ENCODE peak calls at places on chromosomes 13 and 19, in nine cellular contexts. U, R, G, E, A, Z, O, M and I are unnamed samples.

GRCh38 chr19:19004144-19004543 is 29.2 kb downstream of the SUGP2 start:
- DNase-seq in U (no peak), R (no peak), G (no peak), E (no peak), A (no peak), Z (no peak), O (no peak), M (no peak), I (no peak)

GRCh38 chr13:50082426-50083283 is 67.4 kb downstream of the KCNRG start:
- DNase-seq in U (peak), R (peak), G (peak), E (peak), A (peak), Z (peak), O (peak), M (peak), I (peak)

GRCh38 chr13:75857291-75857690 is 221.2 kb downstream of the LMO7 start:
- DNase-seq in U (no peak), R (no peak), G (no peak), E (no peak), A (no peak), Z (no peak), O (no peak), M (no peak), I (no peak)

GRCh38 chr13:64817721-64818120 is 2412.4 kb downstream of the PCDH9 start:
- DNase-seq in U (no peak), R (peak), G (no peak), E (no peak), A (no peak), Z (no peak), O (no peak), M (no peak), I (no peak)

GRCh38 chr19:14494910-14495677 is 833 bp downstream of the GIPC1 start:
- DNase-seq in U (no peak), R (no peak), G (peak), E (no peak), A (no peak), Z (peak), O (no peak), M (no peak), I (no peak)

GRCh38 chr19:40403262-40403984 is 9.8 kb downstream of the PRX start:
- DNase-seq in U (peak), R (peak), G (peak), E (peak), A (peak), Z (peak), O (peak), M (peak), I (peak)

GRCh38 chr19:7670150-7670784 is 1.4 kb downstream of the RETN start:
- DNase-seq in U (peak), R (no peak), G (no peak), E (no peak), A (no peak), Z (no peak), O (no peak), M (no peak), I (peak)

GRCh38 chr19:14147797-14148605 is 11.6 kb upstream of the ASF1B start:
- DNase-seq in U (peak), R (peak), G (peak), E (no peak), A (peak), Z (peak), O (peak), M (no peak), I (peak)

GRCh38 chr13:47109028-47109427 is 212.2 kb upstream of the HTR2A start:
- DNase-seq in U (no peak), R (peak), G (no peak), E (no peak), A (no peak), Z (peak), O (no peak), M (no peak), I (no peak)

GRCh38 chr19:45492627-45493470 is 4.0 kb downstream of the RTN2 start:
- DNase-seq in U (peak), R (peak), G (peak), E (no peak), A (no peak), Z (no peak), O (no peak), M (no peak), I (peak)

GRCh38 chr13:44169018-44169909 is 204.4 kb upstream of the SERP2 start:
- DNase-seq in U (no peak), R (no peak), G (no peak), E (no peak), A (no peak), Z (no peak), O (no peak), M (no peak), I (no peak)

GRCh38 chr13:24452044-24452443 is 60.5 kb downstream of the PARP4 start:
- DNase-seq in U (no peak), R (no peak), G (no peak), E (no peak), A (no peak), Z (no peak), O (no peak), M (no peak), I (no peak)

GRCh38 chr13:74166286-74166685 is 32.1 kb upstream of the KLF12 start:
- DNase-seq in U (no peak), R (peak), G (no peak), E (no peak), A (no peak), Z (no peak), O (no peak), M (no peak), I (no peak)
- H3K4me2 ChIP-seq in U (no peak), R (no peak), G (no peak), E (no peak), A (no peak), Z (no peak), O (no peak), M (no peak), I (no peak)

GRCh38 chr13:110304256-110304655 is 2.7 kb downstream of the COL4A1 start:
- DNase-seq in U (no peak), R (peak), G (no peak), E (no peak), A (no peak), Z (no peak), O (no peak), M (no peak), I (no peak)

GRCh38 chr13:110303644-110304043 is 3.3 kb downstream of the COL4A1 start:
- DNase-seq in U (no peak), R (no peak), G (no peak), E (no peak), A (no peak), Z (no peak), O (no peak), M (no peak), I (no peak)

GRCh38 chr13:110305949-110306339 is 1.0 kb downstream of the COL4A1 start:
- DNase-seq in U (no peak), R (peak), G (no peak), E (no peak), A (no peak), Z (no peak), O (no peak), M (no peak), I (no peak)

GRCh38 chr13:110305544-110305943 is 1.4 kb downstream of the COL4A1 start:
- DNase-seq in U (no peak), R (no peak), G (no peak), E (no peak), A (no peak), Z (no peak), O (no peak), M (no peak), I (no peak)

DNA sequence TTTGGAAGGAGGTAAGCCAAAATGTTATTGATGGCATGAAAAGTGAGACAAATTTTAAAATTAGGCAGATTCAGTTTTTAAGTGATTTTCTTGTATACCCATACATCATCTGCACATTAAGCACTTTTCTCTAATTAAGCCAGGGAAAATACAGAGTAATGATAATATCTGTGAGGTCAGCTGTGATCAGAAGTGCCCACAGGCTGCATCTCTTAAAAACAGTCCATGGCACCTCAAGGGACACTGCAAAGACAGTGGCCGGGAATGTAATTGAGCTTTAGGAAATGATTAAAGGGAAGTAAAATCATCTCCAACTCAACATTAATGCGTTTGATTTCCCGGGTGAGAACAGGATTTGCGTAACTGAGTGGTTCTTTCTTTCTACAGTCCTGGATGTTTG is 2.0 kb downstream of the COL4A1 start:
- DNase-seq in U (no peak), R (no peak), G (no peak), E (no peak), A (no peak), Z (no peak), O (no peak), M (no peak), I (no peak)
- H3K4me2 ChIP-seq in U (peak), R (peak), G (no peak), E (no peak), A (peak), Z (peak), O (no peak), M (no peak), I (peak)

DNA sequence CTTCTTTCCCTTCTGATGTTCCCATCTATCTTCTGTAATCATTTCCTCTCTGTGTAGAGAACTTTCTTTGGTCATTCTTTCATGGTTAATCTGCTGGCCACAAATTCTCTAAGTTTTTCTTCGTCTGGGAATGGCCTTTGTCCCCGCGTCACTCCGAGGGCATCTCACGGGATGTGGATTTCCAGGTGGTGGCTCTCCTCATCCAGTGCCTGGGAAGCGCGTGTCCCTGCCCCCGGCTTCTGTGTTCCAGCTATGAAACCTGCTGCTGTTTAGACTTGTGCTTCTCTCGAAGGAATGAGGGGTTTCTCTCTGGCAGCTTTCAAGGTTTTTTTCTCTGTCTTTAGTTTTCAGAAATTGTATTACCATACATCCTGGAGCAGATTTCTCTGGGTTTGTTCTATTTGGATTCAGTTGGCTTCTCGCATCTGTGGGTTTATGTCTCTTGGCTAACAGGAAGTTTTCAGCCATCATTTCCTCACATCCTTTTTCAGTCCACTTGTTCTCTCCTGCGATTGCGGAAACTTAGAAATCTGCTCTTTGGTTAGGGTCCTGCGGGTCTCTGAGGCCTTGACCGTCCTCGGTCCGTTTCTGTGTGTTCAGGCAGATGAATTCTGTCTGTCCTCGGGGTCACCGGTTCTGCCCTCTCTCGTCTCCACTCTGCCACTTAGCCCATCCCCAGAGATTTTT is 36.9 kb upstream of the DCUN1D2 start:
- DNase-seq in U (no peak), R (no peak), G (no peak), E (no peak), A (no peak), Z (no peak), O (no peak), M (no peak), I (no peak)
- H3K4me2 ChIP-seq in U (no peak), R (no peak), G (peak), E (no peak), A (no peak), Z (no peak), O (no peak), M (no peak), I (no peak)

GRCh38 chr19:35612559-35613321 is at the start of gene HAUS5:
- DNase-seq in U (peak), R (peak), G (peak), E (peak), A (peak), Z (peak), O (peak), M (peak), I (peak)

GRCh38 chr19:35612224-35612558 is 344 bp upstream of the HAUS5 start:
- DNase-seq in U (no peak), R (no peak), G (no peak), E (no peak), A (no peak), Z (no peak), O (no peak), M (peak), I (no peak)

GRCh38 chr19:35608250-35608649 is 4.3 kb upstream of the HAUS5 start:
- DNase-seq in U (no peak), R (no peak), G (peak), E (no peak), A (no peak), Z (no peak), O (peak), M (no peak), I (no peak)

GRCh38 chr19:35607661-35608060 is 4.9 kb upstream of the HAUS5 start:
- DNase-seq in U (no peak), R (no peak), G (no peak), E (no peak), A (no peak), Z (no peak), O (no peak), M (no peak), I (no peak)

GRCh38 chr19:35609881-35610353 is 2.6 kb upstream of the HAUS5 start:
- DNase-seq in U (no peak), R (no peak), G (peak), E (peak), A (no peak), Z (no peak), O (no peak), M (no peak), I (no peak)
- H3K4me2 ChIP-seq in U (no peak), R (no peak), G (peak), E (peak), A (no peak), Z (no peak), O (no peak), M (no peak), I (no peak)

DNA sequence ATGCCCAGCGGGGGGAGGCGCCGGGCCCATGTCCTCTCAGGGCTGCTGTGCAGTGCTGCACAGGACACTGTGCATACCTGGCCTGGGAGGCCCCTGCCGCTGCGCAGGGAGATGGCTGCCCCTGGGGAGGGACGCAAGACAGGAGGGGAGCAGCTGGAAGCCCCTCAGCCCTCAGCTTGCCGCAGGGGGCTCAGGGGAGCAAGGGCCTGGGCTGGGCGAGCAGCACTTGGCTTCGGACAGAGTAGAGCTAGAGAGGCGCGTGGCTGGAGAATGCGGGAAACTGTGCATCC is 10.9 kb downstream of the CHERP start:
- DNase-seq in U (no peak), R (no peak), G (no peak), E (no peak), A (no peak), Z (no peak), O (no peak), M (no peak), I (no peak)
- H3K4me2 ChIP-seq in U (no peak), R (no peak), G (no peak), E (no peak), A (no peak), Z (no peak), O (no peak), M (no peak), I (no peak)

GRCh38 chr13:41015920-41016319 is 3.2 kb downstream of the ELF1 start:
- DNase-seq in U (no peak), R (no peak), G (no peak), E (no peak), A (no peak), Z (no peak), O (no peak), M (no peak), I (no peak)
- H3K4me2 ChIP-seq in U (peak), R (no peak), G (peak), E (peak), A (peak), Z (peak), O (peak), M (no peak), I (peak)

DNA sequence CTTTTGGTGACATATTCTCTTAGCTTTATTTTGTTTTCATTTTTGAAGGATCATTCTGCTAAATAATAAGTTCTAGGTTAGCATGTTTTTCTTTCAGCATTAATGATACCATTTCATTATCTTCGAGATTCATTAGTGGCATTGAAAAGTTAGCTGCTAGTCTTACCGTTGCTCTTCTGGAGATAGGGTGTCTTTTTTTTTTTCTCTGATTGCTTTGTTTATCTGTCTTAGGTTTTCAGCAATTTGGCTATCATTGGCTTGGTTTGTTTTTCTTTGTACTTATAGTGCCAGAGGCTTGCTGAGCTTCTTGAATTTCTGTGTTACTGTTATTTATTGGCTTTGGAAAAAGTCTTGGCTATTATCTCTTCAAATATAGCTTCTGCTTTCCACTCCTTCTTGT is 102.6 kb upstream of the CSNK1A1L start:
- DNase-seq in U (no peak), R (peak), G (no peak), E (no peak), A (no peak), Z (no peak), O (no peak), M (no peak), I (no peak)
- H3K4me2 ChIP-seq in U (no peak), R (no peak), G (no peak), E (no peak), A (no peak), Z (no peak), O (no peak), M (no peak), I (no peak)